ENCODE peak calls at places on chromosomes 6 and 20, in four cellular contexts. Q, F, U and R are unnamed samples.

GRCh38 chr6:140660295-140660694 is 1285.8 kb upstream of the CITED2 start:
- DNase-seq in Q (no peak), F (no peak), U (no peak), R (no peak)

GRCh38 chr6:158894192-158894591 is 75.0 kb upstream of the EZR start:
- DNase-seq in Q (no peak), F (no peak), U (no peak), R (no peak)

GRCh38 chr6:85465762-85466161 is 15.9 kb downstream of the NT5E start:
- DNase-seq in Q (no peak), F (no peak), U (no peak), R (no peak)

GRCh38 chr6:409370-409972 is 17.9 kb downstream of the IRF4 start:
- DNase-seq in Q (no peak), F (no peak), U (no peak), R (no peak)

GRCh38 chr6:155327326-155328073 is 13.2 kb upstream of the TFB1M start:
- DNase-seq in Q (peak), F (peak), U (peak), R (peak)

GRCh38 chr6:168873266-168873665 is 380.4 kb downstream of the THBS2 start:
- DNase-seq in Q (no peak), F (no peak), U (no peak), R (no peak)

GRCh38 chr20:8608470-8608869 is 460.4 kb upstream of the PLCB4 start:
- DNase-seq in Q (no peak), F (no peak), U (no peak), R (no peak)

GRCh38 chr6:7110092-7110792 is 2.5 kb downstream of the RREB1 start:
- DNase-seq in Q (no peak), F (no peak), U (no peak), R (no peak)

GRCh38 chr20:13436530-13436929 is 202.2 kb downstream of the TASP1 start:
- DNase-seq in Q (no peak), F (no peak), U (no peak), R (no peak)

GRCh38 chr20:43949741-43950618 is 35.3 kb downstream of the TOX2 start:
- DNase-seq in Q (no peak), F (peak), U (peak), R (peak)

GRCh38 chr6:169453221-169453620 is 199.6 kb upstream of the THBS2 start:
- DNase-seq in Q (no peak), F (no peak), U (no peak), R (no peak)

GRCh38 chr6:45972795-45973503 is 42.7 kb downstream of the CLIC5 start:
- DNase-seq in Q (no peak), F (no peak), U (no peak), R (no peak)

GRCh38 chr6:111494951-111495350 is 11.9 kb upstream of the REV3L start:
- DNase-seq in Q (no peak), F (no peak), U (no peak), R (no peak)

GRCh38 chr6:42391441-42391840 is 60.3 kb downstream of the TRERF1 start:
- DNase-seq in Q (no peak), F (no peak), U (no peak), R (peak)

GRCh38 chr6:14118444-14118843 is 872 bp downstream of the CD83 start:
- DNase-seq in Q (no peak), F (no peak), U (no peak), R (no peak)

GRCh38 chr20:50762435-50763201 is 31.2 kb downstream of the PARD6B start:
- DNase-seq in Q (peak), F (peak), U (peak), R (peak)

GRCh38 chr20:62740286-62741141 is 31.9 kb downstream of the NTSR1 start:
- DNase-seq in Q (no peak), F (no peak), U (peak), R (peak)

GRCh38 chr6:25344827-25345226 is 65.7 kb downstream of the CARMIL1 start:
- DNase-seq in Q (no peak), F (no peak), U (no peak), R (no peak)

GRCh38 chr20:18252597-18253451 is 35.5 kb upstream of the ZNF133 start:
- DNase-seq in Q (no peak), F (no peak), U (no peak), R (no peak)

GRCh38 chr6:11918739-11919605 is 93.1 kb upstream of the HIVEP1 start:
- DNase-seq in Q (no peak), F (no peak), U (no peak), R (no peak)

GRCh38 chr6:125022391-125022989 is 60.3 kb downstream of the RNF217 start:
- DNase-seq in Q (no peak), F (no peak), U (peak), R (no peak)

GRCh38 chr6:2448826-2449571 is 203.6 kb upstream of the GMDS start:
- DNase-seq in Q (no peak), F (peak), U (peak), R (peak)

GRCh38 chr6:129515004-129515403 is 195.0 kb downstream of the ARHGAP18 start:
- DNase-seq in Q (no peak), F (no peak), U (no peak), R (no peak)

GRCh38 chr6:4356899-4357659 is 221.7 kb upstream of the ECI2 start:
- DNase-seq in Q (no peak), F (no peak), U (no peak), R (peak)

GRCh38 chr6:28996844-28997502 is 8.1 kb downstream of the ZNF311 start:
- DNase-seq in Q (no peak), F (no peak), U (no peak), R (no peak)

GRCh38 chr6:79868098-79868722 is 79.1 kb downstream of the ELOVL4 start:
- DNase-seq in Q (no peak), F (peak), U (no peak), R (no peak)

GRCh38 chr6:142696123-142696522 is 248.9 kb downstream of the HIVEP2 start:
- DNase-seq in Q (no peak), F (no peak), U (no peak), R (no peak)

GRCh38 chr6:38239719-38240451 is 399.8 kb downstream of the BTBD9 start:
- DNase-seq in Q (no peak), F (no peak), U (no peak), R (no peak)

GRCh38 chr6:15499125-15499524 is 163.7 kb downstream of the DTNBP1 start:
- DNase-seq in Q (peak), F (no peak), U (peak), R (no peak)

GRCh38 chr6:75608304-75608703 is 6.6 kb downstream of the SENP6 start:
- DNase-seq in Q (no peak), F (no peak), U (no peak), R (no peak)

GRCh38 chr6:106473807-106474206 is 113.3 kb downstream of the CRYBG1 start:
- DNase-seq in Q (no peak), F (no peak), U (no peak), R (no peak)

GRCh38 chr6:87065117-87065516 is 29.8 kb downstream of the CGA start:
- DNase-seq in Q (no peak), F (no peak), U (no peak), R (no peak)

GRCh38 chr6:81049425-81050042 is 702.9 kb downstream of the TENT5A start:
- DNase-seq in Q (no peak), F (no peak), U (no peak), R (no peak)

GRCh38 chr20:21713901-21714296 is 8.4 kb downstream of the PAX1 start:
- DNase-seq in Q (no peak), F (no peak), U (no peak), R (no peak)

DNA sequence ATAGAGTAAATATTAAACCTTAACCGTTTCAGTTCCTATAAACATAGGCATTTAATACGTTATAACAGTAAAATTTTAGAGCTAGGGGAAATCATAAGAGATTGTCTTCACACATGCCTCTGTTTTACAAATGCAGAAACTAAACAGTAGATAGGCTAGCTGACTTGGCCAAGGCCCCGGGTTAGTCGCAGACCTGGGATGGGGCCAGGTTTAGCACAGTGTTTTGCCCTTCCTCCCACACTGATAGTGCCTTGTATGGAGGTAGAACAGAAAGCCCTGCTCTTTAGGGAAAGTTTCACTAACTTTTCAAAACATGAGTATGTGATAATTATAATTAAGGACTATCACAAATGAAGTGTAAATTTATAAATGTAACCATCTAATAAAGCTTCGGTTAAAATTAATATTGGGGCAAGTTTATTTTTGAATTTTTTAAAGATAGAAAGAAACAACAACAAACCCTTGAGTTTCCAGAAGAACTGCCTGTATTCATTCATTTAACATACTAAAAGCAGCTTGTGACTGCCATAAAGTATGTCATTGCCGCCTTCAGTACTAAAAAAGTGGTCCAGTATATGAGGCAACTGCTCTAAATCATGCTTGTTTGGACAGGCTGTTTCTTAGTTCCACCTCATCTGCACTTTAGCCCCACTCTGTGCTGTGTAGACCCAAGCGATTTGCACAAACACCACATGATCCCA is 62.5 kb upstream of the LOC128125822 start:
- DNase-seq in Q (peak), F (no peak), U (peak), R (peak)
- TF ChIP-seq EP300 in Q (no peak), F (no peak), U (peak), R (peak)

GRCh38 chr20:57393321-57394086 is 2.3 kb downstream of the RBM38 start:
- DNase-seq in Q (peak), F (no peak), U (no peak), R (no peak)

GRCh38 chr20:57396212-57396611 is 5.0 kb downstream of the RBM38 start:
- DNase-seq in Q (peak), F (no peak), U (no peak), R (no peak)

GRCh38 chr20:57395111-57395959 is 4.1 kb downstream of the RBM38 start:
- DNase-seq in Q (peak), F (no peak), U (peak), R (peak)

GRCh38 chr20:57392512-57393271 is 1.5 kb downstream of the RBM38 start:
- DNase-seq in Q (peak), F (no peak), U (peak), R (peak)

GRCh38 chr20:57394087-57395082 is 3.2 kb downstream of the RBM38 start:
- DNase-seq in Q (peak), F (no peak), U (no peak), R (no peak)
- H3K4me3 ChIP-seq in Q (peak), F (no peak), U (no peak), R (peak)

GRCh38 chr6:165571068-165571682 is 91.9 kb downstream of the PDE10A start:
- DNase-seq in Q (no peak), F (no peak), U (no peak), R (no peak)

GRCh38 chr6:165574220-165574619 is 88.8 kb downstream of the PDE10A start:
- DNase-seq in Q (no peak), F (no peak), U (no peak), R (no peak)

GRCh38 chr6:165574770-165575549 is 88.1 kb downstream of the PDE10A start:
- DNase-seq in Q (no peak), F (no peak), U (no peak), R (no peak)

GRCh38 chr6:165573671-165574070 is 89.4 kb downstream of the PDE10A start:
- DNase-seq in Q (peak), F (peak), U (no peak), R (peak)

DNA sequence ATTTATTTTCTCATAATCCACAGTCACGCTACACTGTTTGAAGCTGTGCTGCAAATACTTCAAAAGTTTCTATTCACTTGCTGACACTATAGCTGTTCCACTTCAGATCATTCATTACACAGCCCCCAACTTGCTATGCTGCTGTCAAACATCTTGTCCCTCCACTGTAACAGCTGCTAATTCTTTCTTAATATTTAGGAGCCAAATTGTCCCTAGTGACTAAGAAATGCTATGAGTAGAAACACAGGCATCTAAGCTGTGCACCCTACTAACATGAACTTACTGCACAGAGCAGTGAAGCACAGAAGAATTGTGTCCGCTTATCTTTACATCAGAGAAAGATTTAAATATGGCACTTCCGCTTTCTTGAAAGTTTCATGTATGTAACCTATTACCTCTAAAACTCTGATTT is 91.3 kb downstream of the PDE10A start:
- DNase-seq in Q (no peak), F (no peak), U (no peak), R (no peak)
- H3K27ac ChIP-seq in Q (no peak), F (no peak), U (no peak), R (no peak)

DNA sequence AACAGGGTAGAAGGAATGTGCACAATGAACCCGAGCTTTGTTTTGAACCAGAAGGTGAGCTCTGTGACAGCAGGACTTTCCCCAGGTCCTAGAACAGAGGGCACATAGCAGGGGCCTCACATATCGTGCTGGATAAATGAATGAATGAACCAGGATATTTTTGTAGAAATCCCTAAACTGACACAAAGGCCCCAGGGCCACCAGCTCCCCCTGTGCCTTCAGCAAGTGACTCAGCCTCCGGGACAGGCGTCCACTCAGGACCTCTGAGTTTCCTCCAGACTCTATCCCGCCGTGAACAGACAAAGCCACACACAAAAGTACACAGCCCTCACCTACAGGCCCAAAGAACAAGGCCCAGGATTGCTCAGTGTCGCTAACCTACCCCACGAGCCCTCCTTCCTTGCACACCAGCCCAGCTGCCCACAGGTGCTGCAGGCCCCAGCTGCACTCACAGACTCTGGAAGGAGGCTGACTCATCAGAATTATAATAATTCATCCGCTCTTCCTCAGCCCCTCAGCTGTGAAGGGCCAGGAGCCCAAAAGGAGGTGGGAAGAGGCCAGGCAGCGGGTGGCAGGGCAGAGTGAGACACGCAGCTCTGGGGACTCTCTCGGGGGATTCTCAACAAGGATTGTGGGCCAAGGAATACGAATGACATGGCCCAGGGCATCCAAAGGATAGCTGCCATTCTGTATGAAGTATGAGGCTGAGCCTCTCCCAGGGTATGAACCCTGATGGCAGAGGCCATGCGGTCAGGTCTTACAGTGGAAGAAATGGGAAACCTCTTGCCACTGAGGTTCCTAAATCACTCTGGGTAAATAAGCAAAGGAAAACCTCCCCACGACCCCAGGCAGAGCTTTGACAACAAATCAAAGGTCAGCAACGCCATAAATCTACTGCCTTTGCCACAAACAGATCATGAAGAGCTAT is 40.9 kb downstream of the SUMO4 start:
- DNase-seq in Q (no peak), F (no peak), U (no peak), R (no peak)
- TF ChIP-seq EP300 in Q (no peak), F (no peak), U (no peak), R (no peak)

DNA sequence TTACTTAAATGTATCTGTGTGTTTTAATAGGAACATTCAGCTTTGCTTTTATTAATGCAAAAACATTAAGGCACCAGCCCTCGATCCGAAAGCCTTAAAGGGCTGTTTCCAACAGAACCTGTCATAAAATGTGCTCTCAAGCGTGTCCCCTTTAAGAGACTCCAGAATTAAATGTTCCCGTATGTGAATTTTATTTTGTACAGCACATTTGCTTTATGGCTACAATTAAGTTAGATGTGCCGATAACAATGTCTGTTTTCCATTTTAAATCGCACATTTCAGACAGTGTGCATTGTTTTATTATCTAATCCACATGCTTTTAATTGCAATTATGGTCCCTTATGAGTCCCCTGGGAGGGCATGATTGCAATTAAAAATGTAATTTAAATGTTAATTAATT is 198.9 kb downstream of the TSHZ2 start:
- DNase-seq in Q (no peak), F (peak), U (no peak), R (no peak)
- H3K4me3 ChIP-seq in Q (no peak), F (no peak), U (no peak), R (no peak)

GRCh38 chr6:118305081-118305480 is 243.0 kb upstream of the PLN start:
- DNase-seq in Q (no peak), F (no peak), U (no peak), R (no peak)

GRCh38 chr6:118306640-118307238 is 241.4 kb upstream of the PLN start:
- DNase-seq in Q (no peak), F (no peak), U (no peak), R (no peak)

GRCh38 chr6:118313208-118313607 is 234.9 kb upstream of the PLN start:
- DNase-seq in Q (no peak), F (no peak), U (no peak), R (no peak)

GRCh38 chr6:118309337-118310093 is 238.6 kb upstream of the PLN start:
- DNase-seq in Q (no peak), F (no peak), U (no peak), R (no peak)

DNA sequence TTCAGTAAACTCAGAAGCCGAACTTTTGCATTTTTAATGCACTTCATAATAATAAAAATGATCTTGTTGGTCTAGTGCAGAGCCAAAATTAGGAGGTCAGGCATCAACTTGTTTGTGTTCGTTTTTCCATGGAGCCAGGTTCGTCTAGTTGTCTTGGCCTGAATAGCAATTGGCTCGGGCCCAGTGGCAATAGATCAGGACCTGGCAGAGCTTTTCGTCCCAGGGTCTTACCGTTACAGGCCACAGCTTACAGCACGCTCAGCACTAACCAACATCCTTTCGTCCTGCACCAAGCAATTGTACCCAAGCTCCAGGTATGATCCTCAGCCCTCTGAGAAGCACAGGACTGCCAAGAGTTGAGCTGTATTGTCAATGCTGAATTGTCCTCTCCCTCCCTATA is 240.5 kb upstream of the PLN start:
- DNase-seq in Q (no peak), F (no peak), U (no peak), R (no peak)
- H3K27ac ChIP-seq in Q (no peak), F (no peak), U (peak), R (no peak)

GRCh38 chr6:139525415-139525814 is 151.0 kb upstream of the CITED2 start:
- DNase-seq in Q (no peak), F (no peak), U (no peak), R (no peak)
- TF ChIP-seq EP300 in Q (peak), F (no peak), U (no peak), R (no peak)

DNA sequence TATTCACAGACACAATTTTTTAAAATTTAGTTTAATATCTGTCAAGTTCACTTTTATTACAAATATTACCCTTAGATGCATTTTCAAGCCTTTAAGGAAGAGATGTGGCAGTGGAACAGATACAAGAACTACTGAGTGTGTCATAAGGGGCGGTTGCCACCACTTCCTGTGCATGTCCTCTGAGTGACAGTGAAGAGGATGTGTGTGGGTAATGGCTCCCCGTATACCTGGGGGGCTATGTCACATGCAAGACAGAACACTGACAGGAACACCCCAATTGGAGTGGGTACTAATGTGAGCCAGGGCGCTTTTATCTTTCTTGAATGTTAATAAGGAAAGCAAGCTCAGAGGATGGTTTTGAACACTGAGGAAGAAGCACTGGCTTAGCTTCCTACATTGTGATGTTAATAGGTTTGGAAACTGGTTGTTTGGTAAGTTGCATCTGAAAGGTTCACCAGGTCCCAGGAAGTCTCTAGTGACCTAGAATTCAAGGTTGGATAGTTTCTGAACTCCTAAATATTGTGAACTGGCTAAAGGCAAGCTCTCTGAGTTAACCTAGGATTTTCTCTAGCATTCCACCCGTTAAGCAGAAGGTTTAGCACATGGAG is 83.4 kb upstream of the ASF1A start:
- DNase-seq in Q (no peak), F (no peak), U (peak), R (peak)
- H3K4me3 ChIP-seq in Q (no peak), F (no peak), U (no peak), R (no peak)